ENCODE peak calls at places on chromosomes 2 and 18, in six cellular contexts. K is H9, D is osteocyte, M is foreskin fibroblast, W is NCI-H510A, S is HT-29. J is an unnamed sample.

GRCh38 chr2:182952741-182953450 is 85.4 kb downstream of the NCKAP1 start:
- DNase-seq in D (no peak), S (no peak), K (no peak), W (no peak), M (peak), J (no peak)

GRCh38 chr2:192010073-192010472 is 163.2 kb upstream of the CAVIN2 start:
- DNase-seq in W (no peak), K (no peak), M (peak), S (no peak), D (no peak), J (no peak)

GRCh38 chr2:56009758-56010534 is 86.4 kb upstream of the EFEMP1 start:
- DNase-seq in M (peak), K (no peak), S (peak), D (no peak), W (no peak), J (no peak)

GRCh38 chr2:182784777-182785176 is 68.7 kb downstream of the DNAJC10 start:
- DNase-seq in S (peak), D (no peak), W (no peak), K (no peak), M (peak), J (no peak)

GRCh38 chr2:208373460-208374089 is 33.0 kb upstream of the PTH2R start:
- DNase-seq in W (no peak), K (peak), M (peak), S (peak), D (no peak), J (peak)

GRCh38 chr18:62224229-62224628 is 37.2 kb downstream of the RELCH start:
- DNase-seq in W (no peak), M (no peak), D (no peak), K (no peak), S (no peak), J (no peak)

GRCh38 chr2:143341478-143341877 is 212.3 kb downstream of the ARHGAP15 start:
- DNase-seq in K (no peak), W (no peak), S (no peak), M (no peak), D (no peak), J (no peak)

GRCh38 chr2:240512666-240513535 is 44.9 kb downstream of the ANKMY1 start:
- DNase-seq in K (peak), S (no peak), D (peak), W (no peak), M (no peak), J (no peak)

GRCh38 chr2:40487592-40487991 is 35.7 kb upstream of the SLC8A1 start:
- DNase-seq in S (no peak), W (no peak), K (no peak), D (no peak), M (peak), J (no peak)

GRCh38 chr2:163906410-163906809 is 170.6 kb upstream of the FIGN start:
- DNase-seq in S (no peak), W (no peak), D (no peak), M (no peak), K (no peak), J (no peak)

GRCh38 chr2:8803658-8804379 is 33.6 kb downstream of the KIDINS220 start:
- DNase-seq in W (peak), S (peak), D (no peak), M (peak), K (no peak), J (no peak)

GRCh38 chr18:53796042-53796729 is 428.3 kb downstream of the MBD2 start:
- DNase-seq in W (no peak), D (no peak), M (peak), K (no peak), S (no peak), J (no peak)

GRCh38 chr2:241865416-241865956 is 4.0 kb upstream of the RTP5 start:
- DNase-seq in D (no peak), S (no peak), W (no peak), K (no peak), M (no peak), J (no peak)

GRCh38 chr2:226131299-226131784 is 668.3 kb downstream of the IRS1 start:
- DNase-seq in K (no peak), W (no peak), M (no peak), S (no peak), D (no peak), J (no peak)